ENCODE peak calls at places on chromosomes 7 and 10, in seven cellular contexts. F, W, Y, U, E, B and S are unnamed samples.

GRCh38 chr10:79097021-79097695 is 28.4 kb downstream of the ZMIZ1 start:
- DNase-seq in F (no peak), W (no peak), Y (no peak), U (no peak), E (no peak), B (no peak), S (no peak)

GRCh38 chr10:47334627-47335026 is 12.4 kb downstream of the GDF2 start:
- DNase-seq in F (no peak), W (no peak), Y (no peak), U (no peak), E (no peak), B (no peak), S (no peak)

GRCh38 chr7:32150589-32150988 is 80.4 kb upstream of the PDE1C start:
- DNase-seq in F (no peak), W (no peak), Y (no peak), U (no peak), E (no peak), B (no peak), S (no peak)

GRCh38 chr10:133024711-133025557 is 62.8 kb upstream of the ADGRA1 start:
- DNase-seq in F (no peak), W (no peak), Y (no peak), U (no peak), E (no peak), B (no peak), S (no peak)

GRCh38 chr10:70378122-70378521 is 4.3 kb downstream of the LRRC20 start:
- DNase-seq in F (peak), W (no peak), Y (peak), U (peak), E (no peak), B (no peak), S (no peak)

GRCh38 chr10:64174666-64175265 is 653.6 kb downstream of the REEP3 start:
- DNase-seq in F (no peak), W (no peak), Y (no peak), U (no peak), E (no peak), B (no peak), S (no peak)

GRCh38 chr7:117230276-117231046 is 92.4 kb downstream of the WNT2 start:
- DNase-seq in F (no peak), W (no peak), Y (no peak), U (peak), E (no peak), B (no peak), S (no peak)

GRCh38 chr10:72272689-72273409 is 875 bp upstream of the DDIT4 start:
- DNase-seq in F (peak), W (peak), Y (peak), U (peak), E (peak), B (no peak), S (peak)

GRCh38 chr10:119131512-119132240 is 27.8 kb downstream of the DENND10 start:
- DNase-seq in F (no peak), W (peak), Y (no peak), U (no peak), E (no peak), B (peak), S (no peak)

GRCh38 chr7:83178796-83179195 is 16.1 kb upstream of the PCLO start:
- DNase-seq in F (no peak), W (no peak), Y (no peak), U (no peak), E (no peak), B (no peak), S (no peak)

GRCh38 chr7:102891693-102892261 is 21.0 kb upstream of the LRRC17 start:
- DNase-seq in F (no peak), W (no peak), Y (peak), U (peak), E (no peak), B (no peak), S (no peak)

GRCh38 chr7:64887756-64888508 is 15.1 kb upstream of the ZNF273 start:
- DNase-seq in F (no peak), W (peak), Y (no peak), U (no peak), E (peak), B (peak), S (peak)

GRCh38 chr10:71963756-71964668 is at the start of gene CHST3:
- DNase-seq in F (no peak), W (peak), Y (peak), U (peak), E (no peak), B (no peak), S (peak)

GRCh38 chr10:113425596-113425995 is 127.3 kb upstream of the HABP2 start:
- DNase-seq in F (no peak), W (no peak), Y (no peak), U (no peak), E (no peak), B (no peak), S (no peak)

GRCh38 chr10:96380821-96381220 is 22.0 kb upstream of the OPALIN start:
- DNase-seq in F (no peak), W (no peak), Y (no peak), U (no peak), E (no peak), B (no peak), S (peak)

GRCh38 chr7:74040791-74041520 is 13.0 kb downstream of the ELN start:
- DNase-seq in F (no peak), W (no peak), Y (no peak), U (no peak), E (no peak), B (no peak), S (no peak)
- H3K27ac ChIP-seq in F (no peak), W (no peak), Y (no peak), U (no peak), E (no peak), B (no peak), S (no peak)

DNA sequence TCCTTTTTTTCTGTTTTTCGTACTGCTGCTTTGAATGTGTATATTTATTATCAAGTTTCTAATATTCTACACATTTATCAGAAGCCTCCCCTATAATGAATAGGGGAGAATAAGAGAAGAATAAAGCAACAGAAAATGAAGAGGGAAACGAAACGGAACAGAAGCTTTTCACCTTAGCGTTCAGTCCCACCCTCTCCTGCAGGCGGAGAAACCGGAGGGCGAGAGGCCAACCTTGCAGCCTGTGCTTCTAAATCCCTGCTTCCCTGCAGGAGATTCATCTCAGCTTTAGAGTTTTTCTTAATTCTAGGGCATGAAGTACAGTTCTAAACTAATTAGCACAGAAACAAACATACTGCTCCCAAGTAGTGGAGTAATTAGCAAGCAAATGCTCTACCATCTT is 107.2 kb downstream of the CUBN start:
- DNase-seq in F (no peak), W (no peak), Y (no peak), U (no peak), E (no peak), B (no peak), S (no peak)
- H3K27ac ChIP-seq in F (no peak), W (no peak), Y (no peak), U (peak), E (peak), B (peak), S (peak)

GRCh38 chr7:159014297-159015062 is 130.2 kb downstream of the VIPR2 start:
- DNase-seq in F (no peak), W (no peak), Y (no peak), U (no peak), E (no peak), B (no peak), S (no peak)
- H3K27ac ChIP-seq in F (no peak), W (no peak), Y (no peak), U (no peak), E (peak), B (no peak), S (no peak)

GRCh38 chr7:25456467-25457171 is 228.3 kb upstream of the NPVF start:
- DNase-seq in F (no peak), W (peak), Y (no peak), U (no peak), E (peak), B (no peak), S (no peak)
- H3K27ac ChIP-seq in F (no peak), W (no peak), Y (no peak), U (no peak), E (peak), B (no peak), S (no peak)

DNA sequence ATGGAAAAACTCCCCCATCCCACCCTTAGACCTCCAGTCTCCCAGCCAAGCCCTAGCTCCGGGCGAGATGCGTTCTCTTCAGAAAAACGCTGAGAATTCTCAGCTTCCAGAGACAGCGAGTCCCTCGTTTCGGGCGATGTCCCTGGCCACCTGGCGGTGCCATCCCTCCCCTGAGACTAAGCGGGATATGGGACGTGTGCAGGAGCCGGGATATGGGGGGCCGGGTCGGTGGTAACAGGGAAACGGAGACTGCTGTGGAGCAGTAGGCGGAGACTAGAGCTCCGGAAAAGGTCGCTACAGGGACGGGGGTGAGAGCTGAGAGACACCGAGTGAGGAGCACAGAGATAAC is 435 bp upstream of the STRIP2 start:
- DNase-seq in F (peak), W (no peak), Y (no peak), U (peak), E (no peak), B (no peak), S (no peak)
- H3K27ac ChIP-seq in F (peak), W (peak), Y (peak), U (no peak), E (peak), B (no peak), S (peak)

GRCh38 chr7:33201821-33202220 is 72.5 kb downstream of the BBS9 start:
- DNase-seq in F (no peak), W (no peak), Y (peak), U (no peak), E (no peak), B (no peak), S (no peak)
- H3K27ac ChIP-seq in F (no peak), W (no peak), Y (no peak), U (no peak), E (no peak), B (no peak), S (no peak)

DNA sequence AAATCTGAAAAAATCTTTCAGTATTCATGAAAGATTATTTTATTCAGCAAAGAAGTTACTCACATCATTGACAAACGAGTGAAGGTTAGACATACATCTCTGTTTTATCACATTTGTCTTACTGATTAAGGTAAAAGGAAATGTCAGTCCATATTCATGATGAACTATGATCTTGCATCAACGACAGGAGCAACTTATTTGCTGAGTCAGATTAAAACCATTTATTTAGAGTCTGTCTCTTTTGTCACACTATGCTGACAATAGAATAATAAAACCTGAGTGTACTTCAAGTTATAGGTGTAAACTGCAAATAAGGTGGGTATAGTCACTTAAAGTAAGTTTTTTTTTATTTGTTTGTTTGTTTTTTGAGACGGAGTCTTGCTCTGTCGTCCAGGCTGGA is 216.5 kb upstream of the SEMA3C start:
- DNase-seq in F (no peak), W (no peak), Y (no peak), U (no peak), E (no peak), B (no peak), S (no peak)
- H3K27ac ChIP-seq in F (no peak), W (no peak), Y (no peak), U (no peak), E (no peak), B (no peak), S (no peak)

DNA sequence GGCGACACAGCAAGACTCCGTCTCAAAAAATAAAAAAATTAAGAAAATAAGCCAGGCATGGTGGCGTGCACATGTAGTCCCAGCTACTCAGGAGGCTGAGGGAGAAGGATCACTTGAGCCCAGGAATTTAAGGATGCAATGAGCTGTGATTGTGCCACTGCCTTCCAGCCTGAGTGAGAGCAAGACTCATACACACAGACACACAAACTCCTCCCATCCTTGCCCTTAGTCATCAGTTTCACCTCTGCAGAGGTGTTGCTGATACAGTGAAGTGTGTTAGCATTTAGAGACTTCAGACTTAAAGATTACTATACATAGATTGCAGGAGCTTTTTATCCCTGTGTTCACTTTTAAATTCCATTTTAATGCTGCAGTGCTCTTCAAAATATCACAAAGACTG is 5.5 kb upstream of the H2AZ2 start:
- DNase-seq in F (peak), W (no peak), Y (peak), U (no peak), E (no peak), B (no peak), S (no peak)
- H3K27ac ChIP-seq in F (peak), W (no peak), Y (no peak), U (no peak), E (no peak), B (no peak), S (no peak)

GRCh38 chr10:103890194-103890658 is 27.8 kb downstream of the STN1 start:
- DNase-seq in F (peak), W (peak), Y (peak), U (no peak), E (no peak), B (no peak), S (peak)

GRCh38 chr10:103892181-103892580 is 25.8 kb downstream of the STN1 start:
- DNase-seq in F (no peak), W (no peak), Y (no peak), U (no peak), E (no peak), B (no peak), S (no peak)

GRCh38 chr10:103889121-103889720 is 28.8 kb downstream of the STN1 start:
- DNase-seq in F (no peak), W (no peak), Y (no peak), U (no peak), E (no peak), B (no peak), S (no peak)

GRCh38 chr10:103888113-103888841 is 29.7 kb downstream of the STN1 start:
- DNase-seq in F (peak), W (peak), Y (peak), U (peak), E (peak), B (peak), S (no peak)

DNA sequence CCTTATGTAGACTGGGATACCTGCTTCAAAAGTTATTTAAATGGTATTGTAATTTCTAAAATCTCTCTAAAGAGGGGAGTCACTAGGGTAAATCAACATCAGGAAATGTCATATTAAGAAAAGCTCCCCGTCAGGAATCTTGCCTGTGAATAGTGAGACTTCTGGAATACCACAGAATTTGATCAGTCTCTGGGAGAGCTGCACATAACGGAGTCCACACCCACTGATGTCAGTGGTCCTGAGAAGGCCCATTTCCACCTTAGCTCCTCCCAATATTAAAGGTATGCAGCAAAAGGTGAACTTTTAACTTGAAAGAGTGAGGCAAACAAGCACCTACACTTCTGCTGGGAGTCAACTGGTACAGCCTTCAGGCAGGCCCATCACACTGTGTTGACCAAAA is 27.3 kb downstream of the STN1 start:
- DNase-seq in F (no peak), W (no peak), Y (no peak), U (no peak), E (no peak), B (no peak), S (no peak)
- H3K27ac ChIP-seq in F (peak), W (peak), Y (peak), U (no peak), E (peak), B (no peak), S (peak)

GRCh38 chr7:135170223-135170997 is at the start of gene CYREN:
- DNase-seq in F (peak), W (peak), Y (peak), U (peak), E (peak), B (peak), S (peak)
- H3K27ac ChIP-seq in F (peak), W (peak), Y (peak), U (peak), E (peak), B (peak), S (peak)